ENCODE peak calls at places on chromosome 5, in nine cellular contexts. G is adrenal gland; R is psoas muscle; V is ascending aorta; Z is HCT116; N is A549; A is upper lobe of left lung; W is IMR-90; C is CD8-positive, alpha-beta memory T cell. M is an unnamed sample.

GRCh38 chr5:37575541-37576489 is 196.7 kb downstream of the WDR70 start:
- DNase-seq in G (no peak), R (no peak), V (no peak), Z (no peak), N (no peak), A (no peak), W (no peak), C (no peak), M (no peak)

GRCh38 chr5:64958757-64959391 is 190.1 kb downstream of the CWC27 start:
- DNase-seq in G (no peak), R (no peak), V (no peak), Z (peak; percentile 7), N (peak; percentile 35), A (no peak), W (peak; percentile 72), C (no peak), M (no peak)

GRCh38 chr5:112420111-112420864 is 1.2 kb upstream of the EPB41L4A start:
- DNase-seq in G (peak; percentile 91), R (peak; percentile 90), V (peak; percentile 22), Z (peak; percentile 56), N (peak; percentile 83), A (peak; percentile 80), W (peak; percentile 5), C (peak; percentile 20), M (peak; percentile 41)

GRCh38 chr5:14775857-14776256 is 95.7 kb downstream of the ANKH start:
- DNase-seq in G (no peak), R (no peak), V (no peak), Z (no peak), N (peak; percentile 56), A (peak; percentile 33), W (peak; percentile 42), C (no peak), M (peak; percentile 14)

GRCh38 chr5:164383662-164384061 is 878.2 kb downstream of the MAT2B start:
- DNase-seq in G (no peak), R (no peak), V (no peak), Z (no peak), N (no peak), A (no peak), W (no peak), C (no peak), M (no peak)

GRCh38 chr5:104977530-104977929 is 1414.9 kb upstream of the NUDT12 start:
- DNase-seq in G (no peak), R (no peak), V (no peak), Z (no peak), N (no peak), A (no peak), W (no peak), C (no peak), M (no peak)

GRCh38 chr5:115530426-115530825 is 14.1 kb downstream of the FEM1C start:
- DNase-seq in G (no peak), R (no peak), V (no peak), Z (no peak), N (no peak), A (no peak), W (no peak), C (no peak), M (no peak)

GRCh38 chr5:146510528-146510927 is 5.5 kb downstream of the GPR151 start:
- DNase-seq in G (no peak), R (no peak), V (no peak), Z (no peak), N (no peak), A (no peak), W (peak; percentile 53), C (no peak), M (no peak)

GRCh38 chr5:44332360-44332971 is 56.8 kb downstream of the FGF10 start:
- DNase-seq in G (no peak), R (no peak), V (no peak), Z (peak; percentile 39), N (peak; percentile 48), A (no peak), W (peak; percentile 52), C (no peak), M (no peak)

GRCh38 chr5:109844695-109845094 is 155.0 kb downstream of the MAN2A1 start:
- DNase-seq in G (no peak), R (no peak), V (no peak), Z (no peak), N (no peak), A (no peak), W (peak; percentile 69), C (no peak), M (no peak)

GRCh38 chr5:96384353-96384752 is 48.7 kb downstream of the PCSK1 start:
- DNase-seq in G (peak; percentile 87), R (peak; percentile 68), V (no peak), Z (peak; percentile 51), N (peak; percentile 50), A (no peak), W (peak; percentile 67), C (no peak), M (no peak)

GRCh38 chr5:56279979-56280378 is 46.8 kb upstream of the ANKRD55 start:
- DNase-seq in G (peak; percentile 68), R (no peak), V (no peak), Z (no peak), N (peak; percentile 53), A (no peak), W (peak; percentile 82), C (no peak), M (no peak)

GRCh38 chr5:178547052-178547666 is 43.0 kb downstream of the COL23A1 start:
- DNase-seq in G (no peak), R (peak; percentile 40), V (no peak), Z (no peak), N (no peak), A (no peak), W (no peak), C (no peak), M (no peak)

GRCh38 chr5:78328585-78329173 is 31.7 kb upstream of the SCAMP1 start:
- DNase-seq in G (no peak), R (no peak), V (no peak), Z (no peak), N (no peak), A (no peak), W (peak; percentile 40), C (no peak), M (no peak)

DNA sequence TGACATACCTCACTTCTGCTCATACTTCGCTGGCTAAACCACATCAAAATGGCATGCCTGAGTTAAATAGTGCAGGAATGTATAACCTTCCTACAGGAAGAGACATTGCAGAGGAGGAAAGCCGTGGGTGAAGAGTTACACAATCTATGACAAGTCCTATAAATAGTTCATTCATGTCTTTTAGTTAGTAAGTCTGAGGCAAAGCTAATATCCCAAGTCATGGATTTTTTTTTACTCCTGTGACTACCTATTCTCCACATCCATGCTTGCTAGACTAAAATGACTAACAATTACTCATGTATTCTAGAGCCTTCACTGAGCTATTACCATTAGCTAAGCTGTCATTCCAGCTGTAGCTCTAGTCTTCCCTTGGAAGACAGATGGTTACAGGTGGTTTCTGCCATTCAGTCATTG is 391.3 kb downstream of the NR2F1-AS1 start:
- DNase-seq in G (no peak), R (no peak), V (no peak), Z (peak; percentile 78), N (peak; percentile 62), A (no peak), W (peak; percentile 97), C (no peak), M (no peak)
- H3K4me1 ChIP-seq in G (no peaks in the 10 kb centered on the region), R (peaks cover 6% of the 10 kb centered on the region), V (no peaks in the 10 kb centered on the region), Z (peaks cover 88% of the 10 kb centered on the region), N (peaks cover 62% of the 10 kb centered on the region), A (peaks cover 6% of the 10 kb centered on the region), W (peaks cover 7% of the 10 kb centered on the region), C (no peaks in the 10 kb centered on the region), M (no peaks in the 10 kb centered on the region)

GRCh38 chr5:5418006-5418405 is 4.5 kb upstream of the ICE1 start:
- DNase-seq in G (no peak), R (no peak), V (no peak), Z (no peak), N (no peak), A (no peak), W (no peak), C (no peak), M (no peak)

GRCh38 chr5:5416733-5417132 is 5.7 kb upstream of the ICE1 start:
- DNase-seq in G (no peak), R (no peak), V (no peak), Z (no peak), N (no peak), A (no peak), W (no peak), C (no peak), M (no peak)

GRCh38 chr5:5419291-5420210 is 2.9 kb upstream of the ICE1 start:
- DNase-seq in G (no peak), R (no peak), V (no peak), Z (peak; percentile 48), N (peak; percentile 69), A (no peak), W (peak; percentile 92), C (no peak), M (no peak)

GRCh38 chr5:5420251-5420650 is 2.2 kb upstream of the ICE1 start:
- DNase-seq in G (no peak), R (no peak), V (no peak), Z (no peak), N (no peak), A (no peak), W (no peak), C (no peak), M (no peak)

DNA sequence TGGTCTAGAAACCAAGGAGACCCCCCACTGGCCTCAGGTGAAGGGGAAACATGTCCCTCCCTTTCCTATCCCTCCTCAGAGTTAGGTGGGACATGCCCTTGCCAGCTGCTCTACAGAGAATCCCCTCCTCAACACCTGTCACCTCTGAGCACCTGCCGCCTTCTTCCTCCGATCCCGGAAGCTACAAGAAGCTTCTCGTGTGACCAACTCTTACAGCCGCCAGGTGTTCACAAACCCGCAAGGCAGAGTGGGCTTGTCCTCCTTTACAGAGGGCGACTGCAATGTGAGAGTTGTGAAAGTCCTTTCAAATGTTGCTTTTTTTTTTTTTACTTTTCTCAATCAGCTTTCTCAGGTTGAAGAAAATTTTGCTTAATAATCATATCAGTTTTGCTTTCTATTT is 3.7 kb upstream of the ICE1 start:
- DNase-seq in G (no peak), R (no peak), V (no peak), Z (no peak), N (no peak), A (no peak), W (no peak), C (no peak), M (no peak)
- H3K27ac ChIP-seq in G (no peak overlapping the region), R (no peak overlapping the region), V (no peak overlapping the region), Z (no peak overlapping the region), N (no peak overlapping the region), A (no peak overlapping the region), W (no peak overlapping the region), C (no peak overlapping the region), M (no peak overlapping the region)

DNA sequence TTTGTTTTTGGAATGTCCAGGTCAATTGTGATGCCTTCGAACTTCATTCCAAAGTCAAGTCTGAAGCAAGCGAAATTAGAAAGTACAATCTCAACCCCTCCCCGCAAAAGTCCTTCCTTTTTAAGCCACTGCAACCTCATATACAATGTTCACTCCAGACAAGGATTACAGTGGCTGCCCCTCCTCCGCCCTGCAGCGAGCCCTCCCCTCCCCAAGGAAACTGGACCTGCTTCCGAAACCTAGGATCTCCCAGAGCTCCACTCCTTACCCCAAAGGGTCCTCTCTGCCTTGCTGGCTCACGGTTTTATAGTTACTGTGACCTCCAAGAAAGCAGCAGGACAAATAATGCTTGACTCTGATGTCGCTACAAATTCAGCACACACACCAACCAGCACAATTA is 10.4 kb downstream of the LRRC14B start:
- DNase-seq in G (no peak), R (no peak), V (no peak), Z (no peak), N (no peak), A (no peak), W (no peak), C (no peak), M (no peak)
- H3K4me3 ChIP-seq in G (no peak overlapping the region), R (no peak overlapping the region), V (no peak overlapping the region), Z (no peak overlapping the region), N (no peak overlapping the region), A (no peak overlapping the region), W (no peak overlapping the region), C (no peak overlapping the region), M (no peak overlapping the region)

GRCh38 chr5:67374378-67374777 is 177.8 kb upstream of the CD180 start:
- DNase-seq in G (no peak), R (no peak), V (no peak), Z (no peak), N (no peak), A (no peak), W (no peak), C (no peak), M (no peak)
- H3K4me1 ChIP-seq in G (no peaks in the 10 kb centered on the region), R (no peaks in the 10 kb centered on the region), V (no peaks in the 10 kb centered on the region), Z (no peaks in the 10 kb centered on the region), N (no peaks in the 10 kb centered on the region), A (no peaks in the 10 kb centered on the region), W (no peaks in the 10 kb centered on the region), C (no peaks in the 10 kb centered on the region), M (no peaks in the 10 kb centered on the region)

M was measured in thoracic aorta.